ENCODE peak calls at places on chromosomes 12 and 14, in seven cellular contexts. O is neuronal stem cell, M is OCI-LY7, E is thoracic aorta, U is A549, Q is adipocyte, G is MM.1S. R is an unnamed sample.

GRCh38 chr14:74614508-74615495 is 2.8 kb upstream of the LTBP2 start:
- DNase-seq in O (no peak), M (no peak), E (no peak), U (no peak), Q (peak; percentile 52), G (no peak), R (no peak)

GRCh38 chr14:89504602-89505320 is 87.7 kb upstream of the FOXN3 start:
- DNase-seq in O (no peak), M (no peak), E (no peak), U (no peak), Q (peak; percentile 36), G (no peak), R (no peak)

GRCh38 chr12:115456946-115457689 is 773.1 kb upstream of the TBX3 start:
- DNase-seq in O (no peak), M (no peak), E (no peak), U (peak; percentile 28), Q (no peak), G (no peak), R (no peak)

GRCh38 chr14:28875937-28876910 is 109.6 kb downstream of the FOXG1 start:
- DNase-seq in O (peak; percentile 3), M (no peak), E (no peak), U (no peak), Q (no peak), G (no peak), R (no peak)

GRCh38 chr12:68939500-68939899 is 6.5 kb upstream of the CPM start:
- DNase-seq in O (no peak), M (no peak), E (no peak), U (no peak), Q (peak; percentile 46), G (no peak), R (no peak)

GRCh38 chr12:57781241-57781640 is 1.3 kb upstream of the TSFM start:
- DNase-seq in O (no peak), M (no peak), E (no peak), U (no peak), Q (no peak), G (no peak), R (no peak)

GRCh38 chr14:65961004-65961403 is 525.2 kb upstream of the CCDC196 start:
- DNase-seq in O (peak; percentile 55), M (peak; percentile 41), E (no peak), U (peak; percentile 13), Q (peak; percentile 31), G (peak; percentile 24), R (peak; percentile 72)

GRCh38 chr12:49369723-49370145 is 2.5 kb downstream of the SPATS2 start:
- DNase-seq in O (no peak), M (peak; percentile 59), E (no peak), U (peak; percentile 76), Q (peak; percentile 55), G (peak; percentile 95), R (peak; percentile 39)

GRCh38 chr12:121793501-121793835 is at the start of gene RHOF:
- DNase-seq in O (no peak), M (peak; percentile 70), E (no peak), U (no peak), Q (peak; percentile 72), G (peak; percentile 26), R (no peak)

GRCh38 chr14:91229743-91230200 is 14.7 kb downstream of the GPR68 start:
- DNase-seq in O (no peak), M (peak; percentile 86), E (no peak), U (no peak), Q (no peak), G (peak; percentile 78), R (no peak)
- H3K4me1 ChIP-seq in O (no peaks in the 10 kb centered on the region), M (peaks cover 31% of the 10 kb centered on the region), E (no peaks in the 10 kb centered on the region), U (no peaks in the 10 kb centered on the region), Q (peaks cover 5% of the 10 kb centered on the region), G (peaks cover 20% of the 10 kb centered on the region), R (no peaks in the 10 kb centered on the region)

DNA sequence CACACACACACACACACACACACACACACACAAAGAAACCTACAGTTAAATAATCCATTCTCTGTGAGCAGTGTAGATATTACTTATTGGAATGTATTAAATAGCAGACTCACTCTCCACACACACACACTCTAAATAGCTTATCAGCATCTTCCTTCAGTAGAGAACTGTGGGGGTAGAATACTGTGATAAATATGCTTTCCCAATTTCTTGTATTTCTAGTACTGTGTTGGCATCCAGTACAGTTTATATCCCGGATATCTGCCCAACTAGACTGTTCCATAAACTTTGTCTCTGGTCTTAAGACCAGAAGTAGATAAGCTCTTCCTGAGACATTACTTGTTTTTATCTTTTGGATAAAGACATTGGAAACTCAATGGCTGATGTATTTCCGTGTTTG is 136.2 kb upstream of the PDZRN4 start:
- DNase-seq in O (no peak), M (no peak), E (no peak), U (no peak), Q (no peak), G (no peak), R (no peak)
- H3K4me1 ChIP-seq in O (no peaks in the 10 kb centered on the region), M (no peaks in the 10 kb centered on the region), E (peaks cover 26% of the 10 kb centered on the region), U (peaks cover 8% of the 10 kb centered on the region), Q (peaks cover 9% of the 10 kb centered on the region), G (no peaks in the 10 kb centered on the region), R (no peaks in the 10 kb centered on the region)

GRCh38 chr14:100490252-100490651 is 97.0 kb downstream of the BEGAIN start:
- DNase-seq in O (no peak), M (no peak), E (no peak), U (no peak), Q (no peak), G (no peak), R (no peak)
- H3K4me1 ChIP-seq in O (peaks cover 5% of the 10 kb centered on the region), M (no peaks in the 10 kb centered on the region), E (no peaks in the 10 kb centered on the region), U (no peaks in the 10 kb centered on the region), Q (no peaks in the 10 kb centered on the region), G (no peaks in the 10 kb centered on the region), R (no peaks in the 10 kb centered on the region)

GRCh38 chr12:110249105-110249504 is 31.9 kb upstream of the ATP2A2 start:
- DNase-seq in O (no peak), M (no peak), E (no peak), U (no peak), Q (no peak), G (no peak), R (no peak)
- H3K4me1 ChIP-seq in O (no peaks in the 10 kb centered on the region), M (peaks cover 5% of the 10 kb centered on the region), E (peaks cover 75% of the 10 kb centered on the region), U (peaks cover 92% of the 10 kb centered on the region), Q (peaks cover 29% of the 10 kb centered on the region), G (no peaks in the 10 kb centered on the region), R (peaks cover 34% of the 10 kb centered on the region)

DNA sequence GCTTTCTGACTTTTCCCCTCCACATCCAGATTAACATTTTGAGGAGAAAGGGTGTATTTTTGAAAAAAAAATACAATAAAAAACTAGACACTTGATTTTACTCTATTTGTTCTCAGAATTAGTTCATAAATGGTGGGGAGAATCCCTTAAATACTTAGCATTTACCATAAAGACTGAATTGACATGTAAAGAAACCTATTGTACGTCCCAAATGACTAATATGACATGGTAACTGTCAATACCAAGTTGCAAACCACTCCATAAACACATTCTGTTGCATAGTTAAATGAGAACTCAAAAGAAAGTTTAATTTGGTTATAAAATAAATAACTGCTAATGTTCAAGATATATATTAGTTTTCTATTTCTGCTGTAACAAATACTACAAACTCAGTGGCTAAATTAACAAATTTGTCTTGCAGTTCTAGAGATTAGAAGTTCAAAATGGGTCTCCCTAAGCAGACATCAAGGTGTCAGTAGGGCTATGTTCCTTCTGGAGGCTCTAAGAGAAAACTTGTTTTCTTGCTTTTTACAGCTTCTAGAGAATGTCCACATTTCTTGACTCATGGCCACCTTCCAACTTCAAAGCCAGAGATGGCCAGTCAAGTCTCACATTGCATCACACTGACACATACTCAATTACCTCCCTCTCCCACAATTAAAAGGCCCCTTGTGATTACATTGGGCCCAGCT is 16.0 kb downstream of the NELL2 start:
- DNase-seq in O (no peak), M (no peak), E (no peak), U (no peak), Q (no peak), G (no peak), R (no peak)
- H3K4me1 ChIP-seq in O (peaks cover 11% of the 10 kb centered on the region), M (no peaks in the 10 kb centered on the region), E (no peaks in the 10 kb centered on the region), U (no peaks in the 10 kb centered on the region), Q (no peaks in the 10 kb centered on the region), G (no peaks in the 10 kb centered on the region), R (no peaks in the 10 kb centered on the region)

DNA sequence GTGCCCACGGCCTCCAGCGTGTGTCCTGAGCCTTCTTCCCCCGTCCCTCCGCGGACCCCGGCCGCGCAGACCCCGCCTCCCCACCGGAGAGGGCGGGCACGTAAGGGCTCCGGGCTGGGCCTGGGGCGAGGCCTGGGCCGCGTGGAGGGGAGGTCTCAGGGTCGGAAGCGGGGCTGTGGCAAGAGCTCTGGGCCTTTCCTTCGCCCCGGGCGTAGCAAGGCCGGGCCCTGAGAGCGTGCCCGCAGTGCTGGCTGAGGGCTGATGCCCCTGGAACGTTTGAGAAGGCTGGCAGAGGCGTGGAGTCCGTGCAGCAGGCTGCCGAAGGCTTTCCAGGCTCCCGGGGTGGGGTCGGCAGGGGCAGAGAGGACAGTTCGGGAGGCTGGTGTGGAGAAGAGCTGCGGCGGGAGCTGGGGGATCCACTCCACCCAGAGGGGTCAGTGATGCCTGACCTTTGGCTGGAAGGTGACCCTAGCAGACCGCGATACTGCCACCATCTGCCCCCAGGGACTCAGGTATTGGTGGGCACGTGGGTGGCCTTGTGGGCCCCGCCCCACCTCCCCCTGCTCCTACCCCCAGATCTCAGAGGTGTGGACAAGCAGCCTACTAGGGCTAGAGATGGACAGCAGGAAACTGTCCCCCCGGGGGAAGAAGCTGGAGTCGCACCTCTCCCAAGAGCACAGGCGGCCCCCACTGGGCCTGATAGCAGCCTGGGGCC is 545 bp downstream of the TEX22 start:
- DNase-seq in O (no peak), M (peak; percentile 67), E (no peak), U (no peak), Q (no peak), G (no peak), R (no peak)
- H3K4me1 ChIP-seq in O (peaks cover 7% of the 10 kb centered on the region), M (peaks cover 23% of the 10 kb centered on the region), E (peaks cover 16% of the 10 kb centered on the region), U (peaks cover 14% of the 10 kb centered on the region), Q (peaks cover 16% of the 10 kb centered on the region), G (no peaks in the 10 kb centered on the region), R (peaks cover 13% of the 10 kb centered on the region)